ENCODE peak calls at places on chromosomes 4 and X, in six cellular contexts. One of them, this sample, is unnamed.

GRCh38 chr4:87227704-87228560 is 7.5 kb upstream of the KLHL8 start:
- DNase-seq in tibial artery: no peak
- DNase-seq in GM12878: no peak
- DNase-seq in right atrium auricular region: no peak
- DNase-seq in lower lobe of right lung: no peak
- DNase-seq in left lung: no peak
- DNase-seq in this sample: no peak

GRCh38 chrX:78042601-78043000 is 61.4 kb upstream of the PGK1 start:
- DNase-seq in GM12878: no peak
- DNase-seq in right atrium auricular region: no peak
- DNase-seq in lower lobe of right lung: no peak
- DNase-seq in left lung: no peak
- DNase-seq in tibial artery: no peak
- DNase-seq in this sample: no peak

GRCh38 chr4:101981756-101982155 is 191.2 kb downstream of the BANK1 start:
- DNase-seq in GM12878: no peak
- DNase-seq in lower lobe of right lung: no peak
- DNase-seq in left lung: no peak
- DNase-seq in right atrium auricular region: no peak
- DNase-seq in tibial artery: no peak
- DNase-seq in this sample: no peak

GRCh38 chrX:130916636-130917422 is 13.8 kb upstream of the ENOX2 start:
- DNase-seq in GM12878: no peak
- DNase-seq in lower lobe of right lung: no peak
- DNase-seq in tibial artery: peak
- DNase-seq in right atrium auricular region: no peak
- DNase-seq in left lung: no peak
- DNase-seq in this sample: no peak

GRCh38 chr4:188903995-188904394 is 764.8 kb downstream of the TRIML1 start:
- DNase-seq in lower lobe of right lung: no peak
- DNase-seq in right atrium auricular region: no peak
- DNase-seq in GM12878: no peak
- DNase-seq in tibial artery: no peak
- DNase-seq in left lung: no peak
- DNase-seq in this sample: no peak

GRCh38 chrX:119374736-119375135 is 24.4 kb upstream of the SLC25A43 start:
- DNase-seq in tibial artery: no peak
- DNase-seq in GM12878: no peak
- DNase-seq in left lung: no peak
- DNase-seq in lower lobe of right lung: no peak
- DNase-seq in right atrium auricular region: no peak
- DNase-seq in this sample: no peak

GRCh38 chr4:101855239-101855638 is 64.7 kb downstream of the BANK1 start:
- DNase-seq in left lung: no peak
- DNase-seq in tibial artery: no peak
- DNase-seq in GM12878: no peak
- DNase-seq in right atrium auricular region: no peak
- DNase-seq in lower lobe of right lung: no peak
- DNase-seq in this sample: no peak

GRCh38 chrX:101749436-101749835 is 89.8 kb upstream of the ARMCX2 start:
- DNase-seq in tibial artery: no peak
- DNase-seq in GM12878: no peak
- DNase-seq in left lung: no peak
- DNase-seq in lower lobe of right lung: no peak
- DNase-seq in right atrium auricular region: no peak
- DNase-seq in this sample: no peak

GRCh38 chr4:6087669-6088068 is 69.4 kb upstream of the C4orf50 start:
- DNase-seq in lower lobe of right lung: no peak
- DNase-seq in left lung: no peak
- DNase-seq in GM12878: no peak
- DNase-seq in right atrium auricular region: no peak
- DNase-seq in tibial artery: peak
- DNase-seq in this sample: peak

GRCh38 chr4:2402053-2402452 is 16.4 kb downstream of the ZFYVE28 start:
- DNase-seq in GM12878: no peak
- DNase-seq in tibial artery: no peak
- DNase-seq in left lung: peak
- DNase-seq in right atrium auricular region: peak
- DNase-seq in lower lobe of right lung: peak
- DNase-seq in this sample: peak

GRCh38 chr4:152628128-152628527 is 51.7 kb downstream of the TMEM154 start:
- DNase-seq in left lung: no peak
- DNase-seq in lower lobe of right lung: no peak
- DNase-seq in tibial artery: no peak
- DNase-seq in right atrium auricular region: no peak
- DNase-seq in GM12878: no peak
- DNase-seq in this sample: peak

GRCh38 chrX:48741834-48742233 is 19.7 kb upstream of the GLOD5 start:
- DNase-seq in tibial artery: no peak
- DNase-seq in GM12878: no peak
- DNase-seq in right atrium auricular region: no peak
- DNase-seq in lower lobe of right lung: no peak
- DNase-seq in left lung: no peak
- DNase-seq in this sample: no peak

GRCh38 chr4:165324203-165324917 is 3.1 kb upstream of the MSMO1 start:
- DNase-seq in tibial artery: no peak
- DNase-seq in right atrium auricular region: no peak
- DNase-seq in GM12878: no peak
- DNase-seq in left lung: no peak
- DNase-seq in lower lobe of right lung: no peak
- DNase-seq in this sample: no peak

GRCh38 chrX:130014356-130014755 is 31.9 kb downstream of the BCORL1 start:
- DNase-seq in GM12878: no peak
- DNase-seq in tibial artery: no peak
- DNase-seq in lower lobe of right lung: no peak
- DNase-seq in left lung: no peak
- DNase-seq in right atrium auricular region: no peak
- DNase-seq in this sample: no peak

GRCh38 chr4:140996757-140997156 is 136.5 kb downstream of the RNF150 start:
- DNase-seq in left lung: no peak
- DNase-seq in right atrium auricular region: no peak
- DNase-seq in GM12878: no peak
- DNase-seq in tibial artery: no peak
- DNase-seq in lower lobe of right lung: no peak
- DNase-seq in this sample: no peak

GRCh38 chrX:10636851-10637250 is 16.5 kb upstream of the MID1 start:
- DNase-seq in left lung: no peak
- DNase-seq in lower lobe of right lung: no peak
- DNase-seq in GM12878: no peak
- DNase-seq in tibial artery: no peak
- DNase-seq in right atrium auricular region: no peak
- DNase-seq in this sample: no peak

GRCh38 chr4:127145001-127145400 is 487.8 kb upstream of the INTU start:
- DNase-seq in GM12878: no peak
- DNase-seq in tibial artery: no peak
- DNase-seq in lower lobe of right lung: no peak
- DNase-seq in left lung: no peak
- DNase-seq in right atrium auricular region: no peak
- DNase-seq in this sample: no peak

GRCh38 chrX:134172588-134173259 is 64.3 kb upstream of the CCDC160 start:
- DNase-seq in left lung: peak
- DNase-seq in right atrium auricular region: no peak
- DNase-seq in lower lobe of right lung: peak
- DNase-seq in tibial artery: peak
- DNase-seq in GM12878: no peak
- DNase-seq in this sample: no peak

GRCh38 chr4:24730256-24731001 is 64.9 kb upstream of the SOD3 start:
- DNase-seq in right atrium auricular region: peak
- DNase-seq in lower lobe of right lung: peak
- DNase-seq in GM12878: no peak
- DNase-seq in tibial artery: peak
- DNase-seq in left lung: peak
- DNase-seq in this sample: peak

GRCh38 chrX:137926090-137926489 is 360.2 kb downstream of the ZIC3 start:
- DNase-seq in lower lobe of right lung: no peak
- DNase-seq in right atrium auricular region: no peak
- DNase-seq in tibial artery: no peak
- DNase-seq in GM12878: no peak
- DNase-seq in left lung: no peak
- DNase-seq in this sample: no peak

GRCh38 chr4:120049732-120050494 is 16.7 kb downstream of the MAD2L1 start:
- DNase-seq in lower lobe of right lung: peak
- DNase-seq in tibial artery: peak
- DNase-seq in right atrium auricular region: peak
- DNase-seq in GM12878: peak
- DNase-seq in left lung: no peak
- DNase-seq in this sample: peak

GRCh38 chrX:19127649-19128168 is 5.4 kb upstream of the ADGRG2 start:
- DNase-seq in right atrium auricular region: no peak
- DNase-seq in GM12878: no peak
- DNase-seq in left lung: no peak
- DNase-seq in tibial artery: no peak
- DNase-seq in lower lobe of right lung: no peak
- DNase-seq in this sample: no peak

GRCh38 chrX:8731579-8732395 is at the start of gene ANOS1:
- DNase-seq in tibial artery: peak
- DNase-seq in left lung: peak
- DNase-seq in right atrium auricular region: no peak
- DNase-seq in GM12878: no peak
- DNase-seq in lower lobe of right lung: peak
- DNase-seq in this sample: peak

GRCh38 chrX:8048466-8048865 is 121.3 kb upstream of the PNPLA4 start:
- DNase-seq in right atrium auricular region: no peak
- DNase-seq in lower lobe of right lung: no peak
- DNase-seq in GM12878: no peak
- DNase-seq in tibial artery: no peak
- DNase-seq in left lung: no peak
- DNase-seq in this sample: no peak

GRCh38 chr4:7691992-7692391 is 247.7 kb downstream of the AFAP1 start:
- DNase-seq in GM12878: no peak
- DNase-seq in right atrium auricular region: no peak
- DNase-seq in tibial artery: no peak
- DNase-seq in left lung: peak
- DNase-seq in lower lobe of right lung: peak
- DNase-seq in this sample: no peak

GRCh38 chr4:37279894-37280592 is 35.5 kb downstream of the NWD2 start:
- DNase-seq in right atrium auricular region: no peak
- DNase-seq in left lung: no peak
- DNase-seq in tibial artery: no peak
- DNase-seq in GM12878: no peak
- DNase-seq in lower lobe of right lung: no peak
- DNase-seq in this sample: no peak

DNA sequence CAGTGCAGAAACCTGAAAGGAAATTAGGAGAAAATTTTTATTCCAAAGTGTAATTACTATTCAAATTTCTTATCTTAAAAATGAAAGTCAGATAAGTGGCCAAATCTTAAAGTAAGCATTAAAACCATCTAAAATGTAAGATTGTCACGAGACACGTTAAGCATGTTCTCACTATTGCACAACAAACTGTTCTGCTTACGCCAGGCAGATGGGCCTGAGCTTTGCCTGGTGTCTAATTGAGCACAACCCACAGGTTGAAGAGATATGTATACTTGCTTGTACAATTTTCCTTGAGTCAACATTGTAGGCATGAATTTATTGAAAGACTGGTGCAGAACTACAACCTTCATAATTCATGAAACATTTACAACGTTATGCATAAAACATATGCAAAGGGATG is 3.9 kb downstream of the RNF128 start:
- DNase-seq in GM12878: no peak
- DNase-seq in lower lobe of right lung: no peak
- DNase-seq in tibial artery: no peak
- DNase-seq in left lung: no peak
- DNase-seq in right atrium auricular region: no peak
- DNase-seq in this sample: no peak
- H3K27ac ChIP-seq in GM12878: no peak
- H3K27ac ChIP-seq in lower lobe of right lung: no peak
- H3K27ac ChIP-seq in tibial artery: no peak
- H3K27ac ChIP-seq in left lung: no peak
- H3K27ac ChIP-seq in right atrium auricular region: no peak
- H3K27ac ChIP-seq in this sample: no peak

DNA sequence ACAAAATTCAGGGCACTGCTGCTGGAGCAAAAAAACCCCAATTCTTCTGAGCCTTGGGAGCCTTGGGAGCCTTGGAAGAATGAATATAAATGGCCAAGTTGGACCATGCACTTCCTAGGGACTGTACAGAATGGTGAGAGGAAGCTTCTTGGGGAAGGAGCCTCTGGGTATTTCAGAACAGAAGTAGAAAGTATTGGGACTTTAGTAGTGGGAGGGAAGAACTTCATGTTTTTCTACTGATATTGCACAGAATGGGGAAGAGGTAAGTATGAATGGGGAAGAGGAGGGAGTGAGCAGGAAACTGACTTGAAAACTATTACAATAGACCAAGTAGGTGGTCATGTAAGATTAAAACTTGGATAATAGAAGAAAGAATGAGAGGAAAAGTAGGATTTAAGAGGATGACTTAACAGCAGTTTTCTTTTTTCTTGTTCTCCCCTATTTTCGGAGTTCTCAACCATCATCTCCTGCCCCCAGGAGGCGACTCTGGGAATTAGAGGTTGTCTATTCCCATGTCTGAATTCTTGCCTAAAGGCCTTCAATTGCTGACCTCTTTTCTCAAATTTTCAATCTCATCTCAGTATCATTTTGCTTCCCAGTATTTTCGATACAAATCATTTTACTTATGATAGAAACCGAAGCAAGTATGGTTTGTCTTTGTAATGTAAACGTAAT is 44.5 kb upstream of the TAPT1 start:
- DNase-seq in GM12878: no peak
- DNase-seq in right atrium auricular region: no peak
- DNase-seq in lower lobe of right lung: no peak
- DNase-seq in left lung: no peak
- DNase-seq in tibial artery: no peak
- DNase-seq in this sample: no peak
- TF ChIP-seq CTCF in GM12878: no peak
- TF ChIP-seq CTCF in right atrium auricular region: no peak
- TF ChIP-seq CTCF in lower lobe of right lung: no peak
- TF ChIP-seq CTCF in left lung: peak
- TF ChIP-seq CTCF in tibial artery: no peak
- TF ChIP-seq CTCF in this sample: peak

GRCh38 chr4:75005727-75006126 is 72.8 kb downstream of the PARM1 start:
- DNase-seq in GM12878: no peak
- DNase-seq in tibial artery: no peak
- DNase-seq in right atrium auricular region: no peak
- DNase-seq in left lung: no peak
- DNase-seq in lower lobe of right lung: no peak
- DNase-seq in this sample: no peak
- H3K27ac ChIP-seq in GM12878: no peak
- H3K27ac ChIP-seq in tibial artery: peak
- H3K27ac ChIP-seq in right atrium auricular region: peak
- H3K27ac ChIP-seq in left lung: no peak
- H3K27ac ChIP-seq in lower lobe of right lung: no peak
- H3K27ac ChIP-seq in this sample: no peak

DNA sequence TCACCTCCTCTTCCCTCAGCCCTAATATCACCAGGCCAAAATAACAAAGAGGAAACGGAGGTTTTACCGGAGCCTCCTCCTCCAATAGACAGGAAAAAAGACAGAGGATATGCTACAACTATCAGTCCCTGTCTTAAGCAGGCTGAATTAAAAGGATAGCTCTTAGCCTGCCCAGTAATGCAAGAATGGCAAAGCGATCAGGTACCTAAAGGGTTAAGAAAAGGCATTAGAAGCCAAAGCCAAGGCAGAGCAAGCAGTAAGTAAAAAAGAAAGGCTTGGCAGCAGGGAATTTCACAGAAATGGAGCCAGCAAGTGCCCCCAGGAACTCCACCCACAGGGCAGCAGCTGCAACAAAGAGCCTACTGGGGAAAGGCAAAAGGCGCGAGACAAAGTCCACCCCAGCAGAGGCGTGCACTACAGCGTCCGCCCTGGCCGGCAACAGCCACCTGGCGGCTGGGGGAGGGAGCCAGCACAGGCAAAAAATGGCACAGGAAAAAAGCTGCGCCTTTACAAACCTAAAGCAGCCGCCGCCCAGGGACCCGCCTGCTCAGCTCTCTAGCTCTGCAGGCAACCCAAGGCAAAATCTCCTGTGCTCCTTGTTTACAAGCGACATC is 220.6 kb upstream of the ZC4H2 start:
- DNase-seq in GM12878: no peak
- DNase-seq in lower lobe of right lung: peak
- DNase-seq in right atrium auricular region: no peak
- DNase-seq in left lung: no peak
- DNase-seq in tibial artery: no peak
- DNase-seq in this sample: no peak
- TF ChIP-seq CTCF in GM12878: no peak
- TF ChIP-seq CTCF in lower lobe of right lung: no peak
- TF ChIP-seq CTCF in right atrium auricular region: peak
- TF ChIP-seq CTCF in left lung: no peak
- TF ChIP-seq CTCF in tibial artery: no peak
- TF ChIP-seq CTCF in this sample: no peak